ENCODE peak calls at places on chromosomes 7 and 10, in seven cellular contexts. One of them, this sample, is unnamed.

GRCh38 chr7:141001561-141001960 is 13.2 kb downstream of the MRPS33 start:
- DNase-seq in IMR-90: no peak
- DNase-seq in psoas muscle: no peak
- DNase-seq in uterus: no peak
- DNase-seq in skeletal muscle cell: no peak
- DNase-seq in vagina: no peak
- DNase-seq in mucosa of descending colon: no peak
- DNase-seq in this sample: no peak

GRCh38 chr7:57202274-57202673 is 70.0 kb upstream of the ZNF479 start:
- DNase-seq in IMR-90: no peak
- DNase-seq in psoas muscle: no peak
- DNase-seq in uterus: no peak
- DNase-seq in skeletal muscle cell: no peak
- DNase-seq in vagina: peak
- DNase-seq in mucosa of descending colon: peak
- DNase-seq in this sample: no peak

GRCh38 chr10:71985542-71986250 is 21.5 kb downstream of the CHST3 start:
- DNase-seq in IMR-90: peak
- DNase-seq in psoas muscle: no peak
- DNase-seq in uterus: no peak
- DNase-seq in skeletal muscle cell: peak
- DNase-seq in vagina: no peak
- DNase-seq in mucosa of descending colon: no peak
- DNase-seq in this sample: peak

GRCh38 chr7:33639552-33640197 is 265.7 kb upstream of the BMPER start:
- DNase-seq in IMR-90: no peak
- DNase-seq in psoas muscle: no peak
- DNase-seq in uterus: no peak
- DNase-seq in skeletal muscle cell: peak
- DNase-seq in vagina: no peak
- DNase-seq in mucosa of descending colon: no peak
- DNase-seq in this sample: peak

GRCh38 chr7:122746948-122747347 is 44.2 kb upstream of the RNF148 start:
- DNase-seq in IMR-90: no peak
- DNase-seq in psoas muscle: no peak
- DNase-seq in uterus: no peak
- DNase-seq in skeletal muscle cell: no peak
- DNase-seq in vagina: no peak
- DNase-seq in mucosa of descending colon: no peak
- DNase-seq in this sample: no peak

GRCh38 chr10:112446055-112446854 is 459 bp downstream of the ZDHHC6 start:
- DNase-seq in IMR-90: peak
- DNase-seq in psoas muscle: no peak
- DNase-seq in uterus: no peak
- DNase-seq in skeletal muscle cell: no peak
- DNase-seq in vagina: no peak
- DNase-seq in mucosa of descending colon: no peak
- DNase-seq in this sample: peak

GRCh38 chr7:53218730-53219504 is 183.5 kb downstream of the POM121L12 start:
- DNase-seq in IMR-90: no peak
- DNase-seq in psoas muscle: no peak
- DNase-seq in uterus: no peak
- DNase-seq in skeletal muscle cell: no peak
- DNase-seq in vagina: no peak
- DNase-seq in mucosa of descending colon: no peak
- DNase-seq in this sample: no peak

GRCh38 chr7:129225931-129226572 is 1.2 kb downstream of the AHCYL2 start:
- DNase-seq in IMR-90: peak
- DNase-seq in psoas muscle: no peak
- DNase-seq in uterus: no peak
- DNase-seq in skeletal muscle cell: no peak
- DNase-seq in vagina: no peak
- DNase-seq in mucosa of descending colon: no peak
- DNase-seq in this sample: no peak

GRCh38 chr10:124949543-124949942 is 7.6 kb downstream of the ZRANB1 start:
- DNase-seq in IMR-90: peak
- DNase-seq in psoas muscle: no peak
- DNase-seq in uterus: no peak
- DNase-seq in skeletal muscle cell: no peak
- DNase-seq in vagina: no peak
- DNase-seq in mucosa of descending colon: no peak
- DNase-seq in this sample: peak

GRCh38 chr10:6337382-6337781 is 134.7 kb downstream of the PFKFB3 start:
- DNase-seq in IMR-90: no peak
- DNase-seq in psoas muscle: no peak
- DNase-seq in uterus: no peak
- DNase-seq in skeletal muscle cell: no peak
- DNase-seq in vagina: no peak
- DNase-seq in mucosa of descending colon: no peak
- DNase-seq in this sample: no peak

GRCh38 chr7:63012633-63013183 is 985.9 kb upstream of the ZNF722 start:
- DNase-seq in IMR-90: no peak
- DNase-seq in psoas muscle: no peak
- DNase-seq in uterus: no peak
- DNase-seq in skeletal muscle cell: no peak
- DNase-seq in vagina: no peak
- DNase-seq in mucosa of descending colon: no peak
- DNase-seq in this sample: peak

GRCh38 chr10:1939016-1939415 is 201.7 kb upstream of the ADARB2 start:
- DNase-seq in IMR-90: no peak
- DNase-seq in psoas muscle: no peak
- DNase-seq in uterus: no peak
- DNase-seq in skeletal muscle cell: no peak
- DNase-seq in vagina: no peak
- DNase-seq in mucosa of descending colon: no peak
- DNase-seq in this sample: no peak

GRCh38 chr7:147803625-147804024 is 786.9 kb upstream of the C7orf33 start:
- DNase-seq in IMR-90: no peak
- DNase-seq in psoas muscle: no peak
- DNase-seq in uterus: no peak
- DNase-seq in skeletal muscle cell: no peak
- DNase-seq in vagina: no peak
- DNase-seq in mucosa of descending colon: no peak
- DNase-seq in this sample: no peak

GRCh38 chr7:36190447-36191291 is 37.6 kb downstream of the EEPD1 start:
- DNase-seq in IMR-90: peak
- DNase-seq in psoas muscle: no peak
- DNase-seq in uterus: no peak
- DNase-seq in skeletal muscle cell: no peak
- DNase-seq in vagina: no peak
- DNase-seq in mucosa of descending colon: peak
- DNase-seq in this sample: no peak

GRCh38 chr7:97971120-97971989 is 18.6 kb downstream of the OCM2 start:
- DNase-seq in IMR-90: peak
- DNase-seq in psoas muscle: no peak
- DNase-seq in uterus: no peak
- DNase-seq in skeletal muscle cell: no peak
- DNase-seq in vagina: no peak
- DNase-seq in mucosa of descending colon: no peak
- DNase-seq in this sample: peak

GRCh38 chr10:5890519-5890878 is 456 bp downstream of the FBH1 start:
- DNase-seq in IMR-90: no peak
- DNase-seq in psoas muscle: peak
- DNase-seq in uterus: no peak
- DNase-seq in skeletal muscle cell: no peak
- DNase-seq in vagina: no peak
- DNase-seq in mucosa of descending colon: peak
- DNase-seq in this sample: peak

GRCh38 chr7:70608229-70608628 is 523.7 kb upstream of the GALNT17 start:
- DNase-seq in IMR-90: no peak
- DNase-seq in psoas muscle: no peak
- DNase-seq in uterus: no peak
- DNase-seq in skeletal muscle cell: no peak
- DNase-seq in vagina: no peak
- DNase-seq in mucosa of descending colon: no peak
- DNase-seq in this sample: no peak

GRCh38 chr10:30705086-30705624 is 75.6 kb upstream of the LYZL2 start:
- DNase-seq in IMR-90: no peak
- DNase-seq in psoas muscle: no peak
- DNase-seq in uterus: no peak
- DNase-seq in skeletal muscle cell: no peak
- DNase-seq in vagina: no peak
- DNase-seq in mucosa of descending colon: no peak
- DNase-seq in this sample: no peak

GRCh38 chr7:24406818-24407226 is 122.8 kb downstream of the NPY start:
- DNase-seq in IMR-90: no peak
- DNase-seq in psoas muscle: no peak
- DNase-seq in uterus: no peak
- DNase-seq in skeletal muscle cell: no peak
- DNase-seq in vagina: no peak
- DNase-seq in mucosa of descending colon: no peak
- DNase-seq in this sample: no peak

GRCh38 chr10:12180221-12180974 is 15.3 kb downstream of the NUDT5 start:
- DNase-seq in IMR-90: no peak
- DNase-seq in psoas muscle: no peak
- DNase-seq in uterus: no peak
- DNase-seq in skeletal muscle cell: no peak
- DNase-seq in vagina: no peak
- DNase-seq in mucosa of descending colon: no peak
- DNase-seq in this sample: no peak

GRCh38 chr10:115760131-115760530 is 512.9 kb downstream of the GFRA1 start:
- DNase-seq in IMR-90: no peak
- DNase-seq in psoas muscle: no peak
- DNase-seq in uterus: no peak
- DNase-seq in skeletal muscle cell: no peak
- DNase-seq in vagina: no peak
- DNase-seq in mucosa of descending colon: no peak
- DNase-seq in this sample: no peak

GRCh38 chr10:52318822-52319464 is 4.9 kb downstream of the DKK1 start:
- DNase-seq in IMR-90: peak
- DNase-seq in psoas muscle: no peak
- DNase-seq in uterus: no peak
- DNase-seq in skeletal muscle cell: peak
- DNase-seq in vagina: no peak
- DNase-seq in mucosa of descending colon: no peak
- DNase-seq in this sample: peak

GRCh38 chr7:40437498-40437897 is 302.7 kb downstream of the SUGCT start:
- DNase-seq in IMR-90: peak
- DNase-seq in psoas muscle: no peak
- DNase-seq in uterus: no peak
- DNase-seq in skeletal muscle cell: peak
- DNase-seq in vagina: no peak
- DNase-seq in mucosa of descending colon: no peak
- DNase-seq in this sample: peak

DNA sequence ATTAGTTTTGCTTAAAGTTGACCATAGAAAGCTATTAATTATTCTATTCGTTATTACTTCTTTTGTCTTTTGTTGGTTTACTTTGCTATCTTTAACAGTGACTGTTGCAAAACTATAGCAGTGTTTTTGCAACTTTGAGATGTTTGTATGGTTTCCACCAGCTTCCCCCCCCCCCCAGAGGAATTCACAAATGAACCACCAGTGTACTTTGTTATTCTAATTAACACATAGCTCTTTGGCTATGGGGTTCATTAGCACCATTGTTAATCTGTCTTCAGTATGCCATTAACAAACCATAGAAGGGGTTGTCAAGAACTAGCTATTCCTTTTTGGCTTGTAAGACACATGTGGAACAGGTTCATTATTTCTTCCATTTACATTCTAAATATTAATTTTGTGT is 3.0 kb downstream of the LRGUK start:
- DNase-seq in IMR-90: no peak
- DNase-seq in psoas muscle: no peak
- DNase-seq in uterus: no peak
- DNase-seq in skeletal muscle cell: no peak
- DNase-seq in vagina: no peak
- DNase-seq in mucosa of descending colon: no peak
- DNase-seq in this sample: no peak
- H3K4me3 ChIP-seq in IMR-90: no peak
- H3K4me3 ChIP-seq in psoas muscle: no peak
- H3K4me3 ChIP-seq in uterus: no peak
- H3K4me3 ChIP-seq in skeletal muscle cell: no peak
- H3K4me3 ChIP-seq in vagina: no peak
- H3K4me3 ChIP-seq in mucosa of descending colon: no peak
- H3K4me3 ChIP-seq in this sample: no peak

GRCh38 chr10:103693070-103693811 is 162.1 kb downstream of the SH3PXD2A start:
- DNase-seq in IMR-90: no peak
- DNase-seq in psoas muscle: no peak
- DNase-seq in uterus: no peak
- DNase-seq in skeletal muscle cell: no peak
- DNase-seq in vagina: no peak
- DNase-seq in mucosa of descending colon: no peak
- DNase-seq in this sample: peak
- H3K4me3 ChIP-seq in IMR-90: peak
- H3K4me3 ChIP-seq in psoas muscle: peak
- H3K4me3 ChIP-seq in uterus: peak
- H3K4me3 ChIP-seq in skeletal muscle cell: peak
- H3K4me3 ChIP-seq in vagina: peak
- H3K4me3 ChIP-seq in mucosa of descending colon: no peak
- H3K4me3 ChIP-seq in this sample: peak

GRCh38 chr7:124996778-124997177 is 67.2 kb upstream of the POT1 start:
- DNase-seq in IMR-90: no peak
- DNase-seq in psoas muscle: no peak
- DNase-seq in uterus: no peak
- DNase-seq in skeletal muscle cell: no peak
- DNase-seq in vagina: no peak
- DNase-seq in mucosa of descending colon: no peak
- DNase-seq in this sample: peak

GRCh38 chr7:124989911-124990310 is 60.3 kb upstream of the POT1 start:
- DNase-seq in IMR-90: peak
- DNase-seq in psoas muscle: no peak
- DNase-seq in uterus: no peak
- DNase-seq in skeletal muscle cell: no peak
- DNase-seq in vagina: no peak
- DNase-seq in mucosa of descending colon: no peak
- DNase-seq in this sample: no peak

DNA sequence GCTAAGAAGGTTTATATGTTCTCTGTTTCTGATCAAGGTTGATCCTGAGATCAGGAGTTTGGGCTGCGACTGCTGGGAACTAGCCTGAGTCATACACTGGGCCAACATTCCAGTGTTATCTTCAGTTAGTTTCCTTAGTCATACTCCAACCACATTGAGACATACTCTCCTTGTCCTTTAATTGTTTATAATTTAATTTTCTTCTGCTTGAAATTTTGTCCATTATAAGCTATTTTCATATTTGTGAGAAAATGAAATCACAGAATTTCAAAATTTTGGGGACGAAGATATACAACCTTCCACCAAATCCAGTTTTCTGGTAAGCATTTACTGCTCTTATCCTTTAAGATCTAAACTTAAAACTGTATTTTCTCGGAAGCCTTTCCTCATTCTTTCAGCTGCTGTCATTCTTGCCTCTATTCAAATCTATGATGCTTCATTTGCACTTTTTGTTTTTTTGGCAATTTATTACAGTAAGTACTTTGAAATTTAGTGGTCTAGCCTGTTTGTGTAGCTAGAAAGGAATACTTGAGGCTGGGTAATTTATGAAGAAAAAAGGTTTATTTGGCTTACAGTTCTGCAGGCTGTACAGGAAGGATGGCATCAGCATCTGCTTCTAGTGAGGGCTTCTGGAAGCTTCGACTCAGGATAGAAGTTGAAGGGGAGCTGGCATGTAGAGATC is 63.4 kb upstream of the POT1 start:
- DNase-seq in IMR-90: peak
- DNase-seq in psoas muscle: no peak
- DNase-seq in uterus: no peak
- DNase-seq in skeletal muscle cell: peak
- DNase-seq in vagina: no peak
- DNase-seq in mucosa of descending colon: no peak
- DNase-seq in this sample: peak
- H3K4me3 ChIP-seq in IMR-90: peak
- H3K4me3 ChIP-seq in psoas muscle: no peak
- H3K4me3 ChIP-seq in uterus: no peak
- H3K4me3 ChIP-seq in skeletal muscle cell: no peak
- H3K4me3 ChIP-seq in vagina: no peak
- H3K4me3 ChIP-seq in mucosa of descending colon: no peak
- H3K4me3 ChIP-seq in this sample: peak

GRCh38 chr10:109863775-109864174 is 59.5 kb downstream of the XPNPEP1 start:
- DNase-seq in IMR-90: no peak
- DNase-seq in psoas muscle: no peak
- DNase-seq in uterus: no peak
- DNase-seq in skeletal muscle cell: no peak
- DNase-seq in vagina: no peak
- DNase-seq in mucosa of descending colon: no peak
- DNase-seq in this sample: no peak
- H3K4me3 ChIP-seq in IMR-90: no peak
- H3K4me3 ChIP-seq in psoas muscle: no peak
- H3K4me3 ChIP-seq in uterus: no peak
- H3K4me3 ChIP-seq in skeletal muscle cell: no peak
- H3K4me3 ChIP-seq in vagina: no peak
- H3K4me3 ChIP-seq in mucosa of descending colon: no peak
- H3K4me3 ChIP-seq in this sample: no peak